ENCODE peak calls at places on chromosomes 11 and 22, in eight cellular contexts. E is Ammon's horn; Y is GF-D8; N is ELR; O is GM04504; R is body of pancreas; C is neuronal stem cell; Z is activated CD4-positive, alpha-beta T cell treated with anti-CD3 and anti-CD28 coated beads for 48 hours. X is an unnamed sample.

GRCh38 chr11:114262681-114263509 is 33.3 kb upstream of the NNMT start:
- DNase-seq in O (no peak), Z (no peak), Y (peak), C (no peak), R (peak), E (peak), N (peak), X (no peak)

GRCh38 chr11:3160252-3161031 is 4.7 kb downstream of the OSBPL5 start:
- DNase-seq in Y (no peak), R (peak), O (peak), N (peak), Z (peak), C (peak), E (peak), X (peak)

GRCh38 chr11:82191690-82192089 is 542.0 kb downstream of the FAM181B start:
- DNase-seq in R (peak), O (no peak), C (no peak), E (peak), N (no peak), Y (no peak), Z (no peak), X (no peak)

GRCh38 chr11:86688398-86689179 is 16.2 kb upstream of the ME3 start:
- DNase-seq in E (no peak), Y (no peak), Z (peak), C (no peak), N (peak), R (no peak), O (peak), X (no peak)

GRCh38 chr11:95092549-95093324 is 3.1 kb downstream of the ENDOD1 start:
- DNase-seq in O (no peak), R (no peak), Z (peak), C (no peak), Y (no peak), N (peak), E (no peak), X (no peak)

GRCh38 chr11:63620928-63621539 is 6.8 kb upstream of the PLAAT3 start:
- DNase-seq in R (no peak), N (no peak), Y (peak), Z (no peak), C (no peak), O (no peak), E (peak), X (no peak)

GRCh38 chr22:23698673-23699235 is 7.9 kb downstream of the RGL4 start:
- DNase-seq in E (no peak), O (no peak), C (no peak), N (no peak), R (no peak), Y (no peak), Z (no peak), X (no peak)

GRCh38 chr11:92211576-92212167 is 12.9 kb upstream of the FAT3 start:
- DNase-seq in O (peak), E (peak), Z (no peak), Y (no peak), N (peak), R (peak), C (peak), X (no peak)

GRCh38 chr22:32474635-32475427 is at the start of gene FBXO7:
- DNase-seq in Z (peak), C (peak), R (peak), Y (peak), N (peak), O (peak), E (peak), X (peak)

GRCh38 chr11:77658213-77659013 is 20.8 kb upstream of the CLNS1A start:
- DNase-seq in Z (no peak), N (no peak), C (no peak), O (no peak), E (no peak), R (no peak), Y (no peak), X (no peak)

GRCh38 chr11:16095756-16096155 is 260.6 kb downstream of the SOX6 start:
- DNase-seq in E (no peak), C (no peak), Z (no peak), N (no peak), R (no peak), O (no peak), Y (no peak), X (no peak)

GRCh38 chr11:114197799-114198500 is 98.2 kb upstream of the NNMT start:
- DNase-seq in E (peak), C (no peak), Z (no peak), O (no peak), Y (no peak), R (peak), N (no peak), X (no peak)

GRCh38 chr11:73321342-73322110 is 13.4 kb downstream of the ARHGEF17 start:
- DNase-seq in R (peak), Y (peak), E (no peak), Z (no peak), N (peak), C (no peak), O (peak), X (no peak)

GRCh38 chr22:40588726-40589125 is 47.8 kb downstream of the MRTFA start:
- DNase-seq in Y (no peak), E (no peak), R (no peak), Z (no peak), N (peak), O (no peak), C (no peak), X (no peak)

GRCh38 chr11:917426-917825 is 6.8 kb upstream of the CHID1 start:
- DNase-seq in R (no peak), C (no peak), O (no peak), N (no peak), Z (no peak), E (no peak), Y (no peak), X (no peak)

GRCh38 chr11:122814401-122814800 is 23.9 kb upstream of the CRTAM start:
- DNase-seq in Z (no peak), R (no peak), O (no peak), E (no peak), C (no peak), N (peak), Y (no peak), X (no peak)

GRCh38 chr22:37163618-37164534 is 14.2 kb upstream of the IL2RB start:
- DNase-seq in N (no peak), C (no peak), O (no peak), R (no peak), Y (no peak), E (no peak), Z (peak), X (no peak)

GRCh38 chr11:66745356-66746235 is 16.6 kb upstream of the SPTBN2 start:
- DNase-seq in Z (peak), E (no peak), N (peak), R (peak), O (no peak), C (no peak), Y (no peak), X (no peak)

GRCh38 chr11:121575250-121575962 is 122.6 kb upstream of the SORL1-AS1 start:
- DNase-seq in C (no peak), Y (no peak), R (peak), N (no peak), Z (no peak), O (no peak), E (peak), X (no peak)

GRCh38 chr22:17264321-17265052 is 45.3 kb upstream of the ADA2 start:
- DNase-seq in R (no peak), O (no peak), E (peak), Z (no peak), N (no peak), C (no peak), Y (no peak), X (no peak)

GRCh38 chr11:10900686-10901415 is 43.0 kb upstream of the ZBED5 start:
- DNase-seq in O (no peak), Y (no peak), C (no peak), Z (no peak), N (peak), E (no peak), R (no peak), X (no peak)

GRCh38 chr11:100753144-100753543 is 66.1 kb downstream of the ARHGAP42 start:
- DNase-seq in O (no peak), N (no peak), Y (no peak), Z (no peak), C (no peak), E (no peak), R (no peak), X (no peak)

GRCh38 chr11:69368119-69368880 is 74.3 kb downstream of the MYEOV start:
- DNase-seq in C (no peak), E (no peak), R (no peak), N (no peak), Z (peak), Y (no peak), O (no peak), X (no peak)

GRCh38 chr11:69439127-69439526 is 42.3 kb upstream of the LINC01488 start:
- DNase-seq in Z (no peak), C (no peak), O (no peak), R (no peak), Y (no peak), N (no peak), E (no peak), X (no peak)

GRCh38 chr11:13928566-13929251 is 33.8 kb upstream of the SPON1 start:
- DNase-seq in Y (no peak), R (no peak), E (peak), C (no peak), N (peak), O (peak), Z (no peak), X (no peak)

GRCh38 chr11:11572386-11572785 is 49.4 kb downstream of the GALNT18 start:
- DNase-seq in N (no peak), Y (no peak), O (no peak), E (no peak), C (no peak), Z (no peak), R (no peak), X (no peak)

GRCh38 chr11:12524865-12525264 is 147.5 kb downstream of the PARVA start:
- DNase-seq in N (no peak), Z (no peak), Y (no peak), C (no peak), R (no peak), E (no peak), O (no peak), X (peak)

X was measured in sciatic nerve.